ENCODE peak calls at places on chromosome 13, in nine cellular contexts. One of them, this sample, is unnamed.

GRCh38 chr13:25860265-25860664 is 191.6 kb downstream of the SHISA2 start:
- DNase-seq in fibroblast of the aortic adventitia: no peak
- DNase-seq in astrocyte of the spinal cord: no peak
- DNase-seq in nephron progenitor cell: no peak
- DNase-seq in neural progenitor cell: no peak
- DNase-seq in PC-3: no peak
- DNase-seq in MCF 10A: peak
- DNase-seq in brain microvascular endothelial cell: no peak
- DNase-seq in GM10248: no peak
- DNase-seq in this sample: no peak

GRCh38 chr13:79459906-79460305 is 21.0 kb upstream of the NDFIP2 start:
- DNase-seq in fibroblast of the aortic adventitia: no peak
- DNase-seq in astrocyte of the spinal cord: no peak
- DNase-seq in nephron progenitor cell: no peak
- DNase-seq in neural progenitor cell: no peak
- DNase-seq in PC-3: peak
- DNase-seq in MCF 10A: no peak
- DNase-seq in brain microvascular endothelial cell: no peak
- DNase-seq in GM10248: no peak
- DNase-seq in this sample: no peak

GRCh38 chr13:79128158-79128557 is 277.9 kb downstream of the RBM26 start:
- DNase-seq in fibroblast of the aortic adventitia: peak
- DNase-seq in astrocyte of the spinal cord: peak
- DNase-seq in nephron progenitor cell: no peak
- DNase-seq in neural progenitor cell: no peak
- DNase-seq in PC-3: peak
- DNase-seq in MCF 10A: peak
- DNase-seq in brain microvascular endothelial cell: peak
- DNase-seq in GM10248: no peak
- DNase-seq in this sample: no peak

GRCh38 chr13:105048685-105049084 is 1486.8 kb downstream of the EFNB2 start:
- DNase-seq in fibroblast of the aortic adventitia: no peak
- DNase-seq in astrocyte of the spinal cord: no peak
- DNase-seq in nephron progenitor cell: peak
- DNase-seq in neural progenitor cell: no peak
- DNase-seq in PC-3: no peak
- DNase-seq in MCF 10A: no peak
- DNase-seq in brain microvascular endothelial cell: no peak
- DNase-seq in GM10248: peak
- DNase-seq in this sample: no peak

GRCh38 chr13:114152285-114152645 is 19.8 kb upstream of the RASA3 start:
- DNase-seq in fibroblast of the aortic adventitia: no peak
- DNase-seq in astrocyte of the spinal cord: no peak
- DNase-seq in nephron progenitor cell: no peak
- DNase-seq in neural progenitor cell: no peak
- DNase-seq in PC-3: no peak
- DNase-seq in MCF 10A: no peak
- DNase-seq in brain microvascular endothelial cell: no peak
- DNase-seq in GM10248: no peak
- DNase-seq in this sample: no peak

GRCh38 chr13:39362652-39363390 is 240.2 kb downstream of the LHFPL6 start:
- DNase-seq in fibroblast of the aortic adventitia: no peak
- DNase-seq in astrocyte of the spinal cord: no peak
- DNase-seq in nephron progenitor cell: no peak
- DNase-seq in neural progenitor cell: peak
- DNase-seq in PC-3: peak
- DNase-seq in MCF 10A: no peak
- DNase-seq in brain microvascular endothelial cell: no peak
- DNase-seq in GM10248: no peak
- DNase-seq in this sample: no peak

GRCh38 chr13:94712812-94713555 is 639 bp upstream of the SOX21 start:
- DNase-seq in fibroblast of the aortic adventitia: peak
- DNase-seq in astrocyte of the spinal cord: peak
- DNase-seq in nephron progenitor cell: peak
- DNase-seq in neural progenitor cell: peak
- DNase-seq in PC-3: peak
- DNase-seq in MCF 10A: peak
- DNase-seq in brain microvascular endothelial cell: no peak
- DNase-seq in GM10248: no peak
- DNase-seq in this sample: peak

GRCh38 chr13:106348032-106348431 is 187.4 kb downstream of the EFNB2 start:
- DNase-seq in fibroblast of the aortic adventitia: peak
- DNase-seq in astrocyte of the spinal cord: peak
- DNase-seq in nephron progenitor cell: no peak
- DNase-seq in neural progenitor cell: peak
- DNase-seq in PC-3: peak
- DNase-seq in MCF 10A: peak
- DNase-seq in brain microvascular endothelial cell: peak
- DNase-seq in GM10248: no peak
- DNase-seq in this sample: no peak

GRCh38 chr13:110773480-110773879 is 60.0 kb downstream of the ING1 start:
- DNase-seq in fibroblast of the aortic adventitia: no peak
- DNase-seq in astrocyte of the spinal cord: no peak
- DNase-seq in nephron progenitor cell: no peak
- DNase-seq in neural progenitor cell: no peak
- DNase-seq in PC-3: no peak
- DNase-seq in MCF 10A: no peak
- DNase-seq in brain microvascular endothelial cell: no peak
- DNase-seq in GM10248: no peak
- DNase-seq in this sample: no peak

DNA sequence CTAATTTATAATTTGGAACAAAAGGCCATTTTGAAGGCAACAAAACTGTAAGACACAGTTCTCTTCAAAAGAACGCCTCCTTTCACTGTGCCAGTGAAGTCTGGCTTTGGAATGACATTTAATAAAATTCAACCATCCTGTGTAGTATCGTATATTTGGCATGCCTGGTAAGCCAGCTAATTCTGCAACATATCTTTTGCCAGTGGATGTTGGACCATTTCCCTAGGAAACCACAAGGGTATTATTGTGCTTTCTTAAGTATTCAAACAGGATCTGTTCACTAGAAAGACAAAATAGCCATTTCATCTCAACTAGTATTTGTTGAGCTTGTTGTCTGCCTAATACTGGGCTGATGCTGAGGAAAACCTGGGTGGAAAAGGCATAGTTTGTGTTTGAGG is 111.6 kb downstream of the RGCC start:
- DNase-seq in fibroblast of the aortic adventitia: peak
- DNase-seq in astrocyte of the spinal cord: peak
- DNase-seq in nephron progenitor cell: no peak
- DNase-seq in neural progenitor cell: no peak
- DNase-seq in PC-3: no peak
- DNase-seq in MCF 10A: no peak
- DNase-seq in brain microvascular endothelial cell: no peak
- DNase-seq in GM10248: no peak
- DNase-seq in this sample: no peak
- TF ChIP-seq CTCF in fibroblast of the aortic adventitia: peak
- TF ChIP-seq CTCF in astrocyte of the spinal cord: no peak
- TF ChIP-seq CTCF in nephron progenitor cell: no peak
- TF ChIP-seq CTCF in neural progenitor cell: no peak
- TF ChIP-seq CTCF in PC-3: no peak
- TF ChIP-seq CTCF in MCF 10A: no peak
- TF ChIP-seq CTCF in brain microvascular endothelial cell: peak
- TF ChIP-seq CTCF in GM10248: no peak
- TF ChIP-seq CTCF in this sample: no peak

GRCh38 chr13:29456419-29456818 is 139.1 kb downstream of the SLC7A1 start:
- DNase-seq in fibroblast of the aortic adventitia: no peak
- DNase-seq in astrocyte of the spinal cord: no peak
- DNase-seq in nephron progenitor cell: no peak
- DNase-seq in neural progenitor cell: no peak
- DNase-seq in PC-3: no peak
- DNase-seq in MCF 10A: no peak
- DNase-seq in brain microvascular endothelial cell: no peak
- DNase-seq in GM10248: no peak
- DNase-seq in this sample: no peak

GRCh38 chr13:29453657-29454056 is 141.8 kb downstream of the SLC7A1 start:
- DNase-seq in fibroblast of the aortic adventitia: no peak
- DNase-seq in astrocyte of the spinal cord: no peak
- DNase-seq in nephron progenitor cell: no peak
- DNase-seq in neural progenitor cell: no peak
- DNase-seq in PC-3: no peak
- DNase-seq in MCF 10A: no peak
- DNase-seq in brain microvascular endothelial cell: no peak
- DNase-seq in GM10248: no peak
- DNase-seq in this sample: no peak

GRCh38 chr13:29457299-29457698 is 138.2 kb downstream of the SLC7A1 start:
- DNase-seq in fibroblast of the aortic adventitia: peak
- DNase-seq in astrocyte of the spinal cord: peak
- DNase-seq in nephron progenitor cell: no peak
- DNase-seq in neural progenitor cell: no peak
- DNase-seq in PC-3: peak
- DNase-seq in MCF 10A: peak
- DNase-seq in brain microvascular endothelial cell: peak
- DNase-seq in GM10248: no peak
- DNase-seq in this sample: no peak

GRCh38 chr13:29452773-29453574 is 142.5 kb downstream of the SLC7A1 start:
- DNase-seq in fibroblast of the aortic adventitia: peak
- DNase-seq in astrocyte of the spinal cord: no peak
- DNase-seq in nephron progenitor cell: no peak
- DNase-seq in neural progenitor cell: no peak
- DNase-seq in PC-3: no peak
- DNase-seq in MCF 10A: no peak
- DNase-seq in brain microvascular endothelial cell: no peak
- DNase-seq in GM10248: no peak
- DNase-seq in this sample: no peak

GRCh38 chr13:29454931-29455481 is 140.5 kb downstream of the SLC7A1 start:
- DNase-seq in fibroblast of the aortic adventitia: no peak
- DNase-seq in astrocyte of the spinal cord: no peak
- DNase-seq in nephron progenitor cell: no peak
- DNase-seq in neural progenitor cell: peak
- DNase-seq in PC-3: peak
- DNase-seq in MCF 10A: peak
- DNase-seq in brain microvascular endothelial cell: no peak
- DNase-seq in GM10248: peak
- DNase-seq in this sample: no peak
- TF ChIP-seq CTCF in fibroblast of the aortic adventitia: peak
- TF ChIP-seq CTCF in astrocyte of the spinal cord: peak
- TF ChIP-seq CTCF in nephron progenitor cell: peak
- TF ChIP-seq CTCF in neural progenitor cell: peak
- TF ChIP-seq CTCF in PC-3: peak
- TF ChIP-seq CTCF in MCF 10A: peak
- TF ChIP-seq CTCF in brain microvascular endothelial cell: peak
- TF ChIP-seq CTCF in GM10248: peak
- TF ChIP-seq CTCF in this sample: peak

GRCh38 chr13:60583196-60583908 is 186.3 kb downstream of the TDRD3 start:
- DNase-seq in fibroblast of the aortic adventitia: peak
- DNase-seq in astrocyte of the spinal cord: peak
- DNase-seq in nephron progenitor cell: no peak
- DNase-seq in neural progenitor cell: peak
- DNase-seq in PC-3: no peak
- DNase-seq in MCF 10A: peak
- DNase-seq in brain microvascular endothelial cell: peak
- DNase-seq in GM10248: no peak
- DNase-seq in this sample: no peak
- TF ChIP-seq CTCF in fibroblast of the aortic adventitia: peak
- TF ChIP-seq CTCF in astrocyte of the spinal cord: peak
- TF ChIP-seq CTCF in nephron progenitor cell: no peak
- TF ChIP-seq CTCF in neural progenitor cell: peak
- TF ChIP-seq CTCF in PC-3: no peak
- TF ChIP-seq CTCF in MCF 10A: no peak
- TF ChIP-seq CTCF in brain microvascular endothelial cell: peak
- TF ChIP-seq CTCF in GM10248: no peak
- TF ChIP-seq CTCF in this sample: no peak

GRCh38 chr13:31965361-31966066 is 66.1 kb upstream of the FRY start:
- DNase-seq in fibroblast of the aortic adventitia: peak
- DNase-seq in astrocyte of the spinal cord: peak
- DNase-seq in nephron progenitor cell: no peak
- DNase-seq in neural progenitor cell: no peak
- DNase-seq in PC-3: no peak
- DNase-seq in MCF 10A: peak
- DNase-seq in brain microvascular endothelial cell: peak
- DNase-seq in GM10248: peak
- DNase-seq in this sample: no peak

GRCh38 chr13:31970237-31970930 is 61.2 kb upstream of the FRY start:
- DNase-seq in fibroblast of the aortic adventitia: peak
- DNase-seq in astrocyte of the spinal cord: peak
- DNase-seq in nephron progenitor cell: no peak
- DNase-seq in neural progenitor cell: no peak
- DNase-seq in PC-3: peak
- DNase-seq in MCF 10A: no peak
- DNase-seq in brain microvascular endothelial cell: peak
- DNase-seq in GM10248: no peak
- DNase-seq in this sample: no peak

GRCh38 chr13:31964168-31964567 is 67.4 kb upstream of the FRY start:
- DNase-seq in fibroblast of the aortic adventitia: no peak
- DNase-seq in astrocyte of the spinal cord: no peak
- DNase-seq in nephron progenitor cell: no peak
- DNase-seq in neural progenitor cell: no peak
- DNase-seq in PC-3: no peak
- DNase-seq in MCF 10A: no peak
- DNase-seq in brain microvascular endothelial cell: no peak
- DNase-seq in GM10248: no peak
- DNase-seq in this sample: no peak

GRCh38 chr13:31968473-31968872 is 63.1 kb upstream of the FRY start:
- DNase-seq in fibroblast of the aortic adventitia: no peak
- DNase-seq in astrocyte of the spinal cord: no peak
- DNase-seq in nephron progenitor cell: no peak
- DNase-seq in neural progenitor cell: no peak
- DNase-seq in PC-3: no peak
- DNase-seq in MCF 10A: no peak
- DNase-seq in brain microvascular endothelial cell: peak
- DNase-seq in GM10248: no peak
- DNase-seq in this sample: no peak

GRCh38 chr13:31967155-31967554 is 64.4 kb upstream of the FRY start:
- DNase-seq in fibroblast of the aortic adventitia: no peak
- DNase-seq in astrocyte of the spinal cord: no peak
- DNase-seq in nephron progenitor cell: no peak
- DNase-seq in neural progenitor cell: no peak
- DNase-seq in PC-3: no peak
- DNase-seq in MCF 10A: peak
- DNase-seq in brain microvascular endothelial cell: no peak
- DNase-seq in GM10248: no peak
- DNase-seq in this sample: no peak
- TF ChIP-seq CTCF in fibroblast of the aortic adventitia: peak
- TF ChIP-seq CTCF in astrocyte of the spinal cord: peak
- TF ChIP-seq CTCF in nephron progenitor cell: peak
- TF ChIP-seq CTCF in neural progenitor cell: peak
- TF ChIP-seq CTCF in PC-3: peak
- TF ChIP-seq CTCF in MCF 10A: peak
- TF ChIP-seq CTCF in brain microvascular endothelial cell: no peak
- TF ChIP-seq CTCF in GM10248: no peak
- TF ChIP-seq CTCF in this sample: peak

DNA sequence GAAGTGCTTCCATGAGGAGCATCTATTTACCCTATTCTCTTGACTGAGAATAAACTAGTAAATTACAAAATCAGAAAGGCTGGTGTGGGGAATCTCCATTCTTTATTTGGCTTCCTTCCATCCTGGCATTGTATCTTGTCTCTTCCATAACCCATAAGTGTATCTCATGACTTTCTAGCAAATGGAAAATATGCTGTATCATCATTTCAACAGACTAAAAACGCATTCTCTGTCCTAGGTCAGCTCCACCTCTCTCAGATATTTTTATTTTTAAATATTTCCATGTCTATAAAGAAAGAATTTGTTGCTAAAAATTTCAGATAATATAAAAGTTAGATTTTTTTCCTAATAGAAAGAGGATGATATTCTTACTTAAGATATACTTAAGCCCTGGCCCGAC is 154.2 kb upstream of the MYO16 start:
- DNase-seq in fibroblast of the aortic adventitia: no peak
- DNase-seq in astrocyte of the spinal cord: no peak
- DNase-seq in nephron progenitor cell: no peak
- DNase-seq in neural progenitor cell: no peak
- DNase-seq in PC-3: no peak
- DNase-seq in MCF 10A: no peak
- DNase-seq in brain microvascular endothelial cell: no peak
- DNase-seq in GM10248: no peak
- DNase-seq in this sample: no peak
- TF ChIP-seq CTCF in fibroblast of the aortic adventitia: no peak
- TF ChIP-seq CTCF in astrocyte of the spinal cord: no peak
- TF ChIP-seq CTCF in nephron progenitor cell: no peak
- TF ChIP-seq CTCF in neural progenitor cell: no peak
- TF ChIP-seq CTCF in PC-3: no peak
- TF ChIP-seq CTCF in MCF 10A: no peak
- TF ChIP-seq CTCF in brain microvascular endothelial cell: no peak
- TF ChIP-seq CTCF in GM10248: no peak
- TF ChIP-seq CTCF in this sample: no peak